ENCODE peak calls at places on chromosomes 16 and 17, in ten cellular contexts. O is retina; L is activated CD8-positive, alpha-beta T cell treated with anti-CD3 and anti-CD28 coated beads, Interleukin-2, amount 10 ng/mL, durations not matched to agents 7 days and 5 days; Q is activated T-cell treated with anti-CD3 and anti-CD28 coated beads for 1 hour; H is midbrain; V is A549; T is renal cortical epithelial cell; C is neural crest cell; J is HFFc6; A is fibroblast of pulmonary artery. F is an unnamed sample.

GRCh38 chr16:8655184-8655717 is 19.2 kb upstream of the ABAT start:
- DNase-seq in O (no peak), L (peak; percentile 42), Q (no peak), H (no peak), V (peak; percentile 17), T (peak; percentile 9), C (peak; percentile 32), J (no peak), A (peak; percentile 63), F (no peak)

GRCh38 chr16:77677129-77677528 is 45.2 kb upstream of the NUDT7 start:
- DNase-seq in O (no peak), L (no peak), Q (no peak), H (no peak), V (no peak), T (no peak), C (no peak), J (no peak), A (no peak), F (no peak)

GRCh38 chr16:77610496-77610895 is 111.8 kb upstream of the NUDT7 start:
- DNase-seq in O (no peak), L (no peak), Q (no peak), H (no peak), V (no peak), T (no peak), C (no peak), J (no peak), A (no peak), F (no peak)

GRCh38 chr16:84370723-84371552 is 2.6 kb downstream of the ATP2C2 start:
- DNase-seq in O (no peak), L (no peak), Q (no peak), H (no peak), V (no peak), T (no peak), C (no peak), J (no peak), A (no peak), F (no peak)

GRCh38 chr16:16093625-16094332 is 129.5 kb downstream of the ABCC6 start:
- DNase-seq in O (no peak), L (no peak), Q (no peak), H (no peak), V (no peak), T (no peak), C (no peak), J (no peak), A (no peak), F (no peak)

GRCh38 chr17:33520404-33521032 is 227.4 kb upstream of the ASIC2 start:
- DNase-seq in O (peak; percentile 89), L (peak; percentile 49), Q (peak; percentile 23), H (peak; percentile 4), V (peak; percentile 46), T (peak; percentile 16), C (peak; percentile 86), J (no peak), A (peak; percentile 41), F (peak; percentile 10)

GRCh38 chr16:23865853-23866252 is 30.1 kb downstream of the PRKCB start:
- DNase-seq in O (no peak), L (no peak), Q (no peak), H (no peak), V (no peak), T (no peak), C (no peak), J (no peak), A (no peak), F (no peak)

GRCh38 chr17:6374761-6375312 is 60.1 kb downstream of the AIPL1 start:
- DNase-seq in O (peak; percentile 48), L (peak; percentile 40), Q (no peak), H (no peak), V (peak; percentile 66), T (peak; percentile 86), C (peak; percentile 28), J (peak; percentile 8), A (peak; percentile 6), F (no peak)

GRCh38 chr17:72345536-72345935 is 224.7 kb downstream of the SOX9 start:
- DNase-seq in O (no peak), L (no peak), Q (no peak), H (no peak), V (no peak), T (no peak), C (no peak), J (no peak), A (no peak), F (no peak)

GRCh38 chr17:55601874-55602364 is 90.7 kb upstream of the SMIM36 start:
- DNase-seq in O (peak; percentile 15), L (peak; percentile 28), Q (no peak), H (no peak), V (peak; percentile 60), T (peak; percentile 46), C (peak; percentile 14), J (peak; percentile 50), A (peak; percentile 75), F (peak; percentile 33)

GRCh38 chr16:2212362-2213324 is 2.0 kb upstream of the BRICD5 start:
- DNase-seq in O (no peak), L (no peak), Q (no peak), H (no peak), V (no peak), T (peak; percentile 60), C (no peak), J (no peak), A (no peak), F (no peak)

GRCh38 chr17:40819528-40820125 is 2.8 kb downstream of the KRT10 start:
- DNase-seq in O (no peak), L (no peak), Q (no peak), H (no peak), V (no peak), T (peak; percentile 8), C (no peak), J (peak; percentile 17), A (peak; percentile 27), F (no peak)

GRCh38 chr17:35896011-35896587 is 15.9 kb upstream of the CCL5 start:
- DNase-seq in O (no peak), L (peak; percentile 85), Q (no peak), H (no peak), V (no peak), T (no peak), C (no peak), J (no peak), A (peak; percentile 56), F (no peak)

GRCh38 chr16:51261919-51262318 is 110.8 kb upstream of the SALL1 start:
- DNase-seq in O (no peak), L (no peak), Q (no peak), H (no peak), V (no peak), T (no peak), C (no peak), J (no peak), A (no peak), F (no peak)

GRCh38 chr17:75517277-75517865 is 1.0 kb downstream of the TSEN54 start:
- DNase-seq in O (no peak), L (peak; percentile 50), Q (no peak), H (no peak), V (no peak), T (no peak), C (no peak), J (no peak), A (no peak), F (no peak)

GRCh38 chr17:8914554-8914953 is 47.1 kb upstream of the PIK3R6 start:
- DNase-seq in O (no peak), L (no peak), Q (no peak), H (no peak), V (no peak), T (no peak), C (no peak), J (no peak), A (no peak), F (no peak)

GRCh38 chr17:77476006-77476405 is 335.2 kb downstream of the SEC14L1 start:
- DNase-seq in O (no peak), L (no peak), Q (no peak), H (no peak), V (no peak), T (no peak), C (no peak), J (no peak), A (no peak), F (no peak)

GRCh38 chr16:84726670-84727467 is 27.1 kb downstream of the USP10 start:
- DNase-seq in O (no peak), L (peak; percentile 24), Q (no peak), H (peak; percentile 28), V (no peak), T (peak; percentile 27), C (no peak), J (no peak), A (no peak), F (no peak)

GRCh38 chr16:82972520-82972919 is 345.8 kb downstream of the CDH13 start:
- DNase-seq in O (peak; percentile 14), L (no peak), Q (no peak), H (no peak), V (no peak), T (peak; percentile 33), C (no peak), J (no peak), A (no peak), F (no peak)

GRCh38 chr17:77110006-77110374 is 30.8 kb upstream of the SEC14L1 start:
- DNase-seq in O (peak; percentile 43), L (peak; percentile 40), Q (no peak), H (peak; percentile 69), V (no peak), T (peak; percentile 96), C (no peak), J (no peak), A (peak; percentile 97), F (no peak)

GRCh38 chr16:87295661-87296531 is 21.3 kb downstream of the C16orf95 start:
- DNase-seq in O (no peak), L (no peak), Q (no peak), H (no peak), V (no peak), T (no peak), C (no peak), J (no peak), A (no peak), F (no peak)

GRCh38 chr17:82178499-82179290 is 33.9 kb downstream of the CCDC57 start:
- DNase-seq in O (no peak), L (no peak), Q (no peak), H (no peak), V (no peak), T (no peak), C (no peak), J (no peak), A (no peak), F (no peak)